ENCODE peak calls at places on chromosomes 2 and 18, in five cellular contexts. C is iPS-NIHi11; V is tibial artery; Q is stimulated activated CD4-positive, alpha-beta T cell treated with anti-CD3 and anti-CD28 coated beads, Interleukin-4, amount 100 ng/mL, for 24 hours; G is NCI-H2081. D is an unnamed sample.

GRCh38 chr2:44392338-44392943 is 30.7 kb downstream of the CAMKMT start:
- DNase-seq in C (peak), G (peak), V (no peak), Q (peak), D (peak)

GRCh38 chr2:31973665-31974064 is 37.1 kb downstream of the MEMO1 start:
- DNase-seq in Q (no peak), G (no peak), C (no peak), V (no peak), D (no peak)

GRCh38 chr2:1731963-1732768 is 12.1 kb downstream of the PXDN start:
- DNase-seq in Q (no peak), V (peak), G (no peak), C (no peak), D (no peak)

GRCh38 chr2:171086352-171087290 is 74.1 kb downstream of the TLK1 start:
- DNase-seq in Q (peak), G (peak), V (no peak), C (peak), D (peak)

GRCh38 chr2:196660264-196660663 is 20.7 kb downstream of the CCDC150 start:
- DNase-seq in V (no peak), G (no peak), C (no peak), Q (no peak), D (no peak)

GRCh38 chr2:37323770-37324535 is 680 bp downstream of the PRKD3 start:
- DNase-seq in V (peak), G (peak), Q (peak), C (peak), D (peak)

GRCh38 chr18:9575558-9575957 is 38.8 kb downstream of the PPP4R1 start:
- DNase-seq in V (peak), G (peak), Q (peak), C (peak), D (no peak)

GRCh38 chr18:79523738-79524180 is 128.0 kb downstream of the NFATC1 start:
- DNase-seq in Q (peak), V (no peak), C (no peak), G (no peak), D (peak)

GRCh38 chr2:222938327-222938726 is 77.5 kb downstream of the ACSL3 start:
- DNase-seq in Q (no peak), V (no peak), C (no peak), G (no peak), D (no peak)

GRCh38 chr18:61502472-61502871 is 169.2 kb downstream of the CDH20 start:
- DNase-seq in G (peak), Q (no peak), C (peak), V (no peak), D (no peak)

GRCh38 chr2:9996321-9996720 is 44.8 kb downstream of the GRHL1 start:
- DNase-seq in V (no peak), Q (no peak), C (no peak), G (no peak), D (no peak)

GRCh38 chr2:96353032-96353561 is 17.5 kb downstream of the NCAPH start:
- DNase-seq in C (no peak), Q (no peak), G (no peak), V (peak), D (no peak)

GRCh38 chr2:15912203-15912602 is 28.1 kb upstream of the MYCN start:
- DNase-seq in G (no peak), C (no peak), V (no peak), Q (no peak), D (no peak)

GRCh38 chr18:250685-251084 is 17.2 kb downstream of the THOC1 start:
- DNase-seq in Q (no peak), G (no peak), V (no peak), C (no peak), D (no peak)

GRCh38 chr18:9536354-9537152 is 61.2 kb downstream of the RALBP1 start:
- DNase-seq in C (no peak), V (no peak), G (no peak), Q (no peak), D (no peak)

GRCh38 chr2:29014811-29015414 is 33.8 kb downstream of the TOGARAM2 start:
- DNase-seq in Q (peak), G (no peak), V (no peak), C (no peak), D (peak)

GRCh38 chr2:233051241-233052149 is 8.6 kb upstream of the INPP5D start:
- DNase-seq in Q (no peak), G (no peak), V (peak), C (peak), D (no peak)

GRCh38 chr18:54958711-54959625 is at the start of gene CCDC68:
- DNase-seq in C (peak), Q (no peak), V (no peak), G (no peak), D (no peak)

GRCh38 chr2:221558107-221558506 is 14.0 kb downstream of the EPHA4 start:
- DNase-seq in V (no peak), C (no peak), Q (no peak), G (no peak), D (no peak)

GRCh38 chr2:191114403-191114886 is 36.3 kb downstream of the STAT4 start:
- DNase-seq in C (no peak), Q (peak), V (no peak), G (no peak), D (peak)

GRCh38 chr2:69134546-69134945 is 121.6 kb downstream of the ANTXR1 start:
- DNase-seq in V (no peak), Q (no peak), G (no peak), C (no peak), D (no peak)

GRCh38 chr18:33432857-33433256 is 7.7 kb downstream of the CCDC178 start:
- DNase-seq in C (no peak), Q (no peak), V (no peak), G (no peak), D (no peak)

GRCh38 chr2:96427917-96428316 is 77.2 kb downstream of the NEURL3 start:
- DNase-seq in V (no peak), Q (no peak), G (no peak), C (no peak), D (peak)

GRCh38 chr2:20123871-20124594 is 72.6 kb upstream of the LAPTM4A start:
- DNase-seq in C (no peak), V (no peak), Q (no peak), G (no peak), D (no peak)

GRCh38 chr2:217331577-217332139 is 471.8 kb upstream of the TNP1 start:
- DNase-seq in V (no peak), G (no peak), C (peak), Q (no peak), D (no peak)

GRCh38 chr18:12408247-12408869 is 629 bp downstream of the PRELID3A start:
- DNase-seq in V (no peak), C (no peak), Q (no peak), G (no peak), D (no peak)

GRCh38 chr2:37283207-37283606 is 41.4 kb downstream of the PRKD3 start:
- DNase-seq in C (no peak), V (no peak), G (no peak), Q (no peak), D (no peak)

GRCh38 chr2:205427112-205427511 is 255.2 kb upstream of the NRP2 start:
- DNase-seq in C (no peak), G (no peak), V (no peak), Q (no peak), D (no peak)

D was measured in activated CD4-positive, alpha-beta memory T cell treated with anti-CD3 and anti-CD28 coated beads for 36 hours.